ENCODE peak calls at places on chromosomes 1 and 21, in seven cellular contexts. One of them, this sample, is unnamed.

GRCh38 chr1:23558140-23558871 is 995 bp downstream of the ID3 start:
- DNase-seq in IMR-90: peak
- DNase-seq in H1: no peak
- DNase-seq in trophoblast cell: peak
- DNase-seq in mesenchymal stem cell: peak
- DNase-seq in H9: peak
- DNase-seq in mesendoderm: no peak
- DNase-seq in this sample: no peak

GRCh38 chr1:213127074-213127473 is 76.0 kb downstream of the RPS6KC1 start:
- DNase-seq in mesendoderm: no peak
- DNase-seq in H9: no peak
- DNase-seq in IMR-90: peak
- DNase-seq in H1: no peak
- DNase-seq in trophoblast cell: no peak
- DNase-seq in mesenchymal stem cell: no peak
- DNase-seq in this sample: no peak

GRCh38 chr1:38129473-38129872 is 82.9 kb upstream of the POU3F1 start:
- DNase-seq in IMR-90: no peak
- DNase-seq in trophoblast cell: no peak
- DNase-seq in H1: peak
- DNase-seq in mesenchymal stem cell: no peak
- DNase-seq in H9: peak
- DNase-seq in mesendoderm: no peak
- DNase-seq in this sample: no peak

GRCh38 chr1:240394353-240394752 is 217.6 kb downstream of the GREM2 start:
- DNase-seq in mesendoderm: no peak
- DNase-seq in trophoblast cell: peak
- DNase-seq in H1: no peak
- DNase-seq in H9: no peak
- DNase-seq in mesenchymal stem cell: no peak
- DNase-seq in IMR-90: no peak
- DNase-seq in this sample: no peak

GRCh38 chr1:89464008-89464407 is 60.6 kb upstream of the LRRC8B start:
- DNase-seq in trophoblast cell: no peak
- DNase-seq in H1: no peak
- DNase-seq in mesendoderm: no peak
- DNase-seq in H9: no peak
- DNase-seq in IMR-90: no peak
- DNase-seq in mesenchymal stem cell: no peak
- DNase-seq in this sample: no peak

GRCh38 chr1:9080704-9081291 is 11.4 kb upstream of the SLC2A5 start:
- DNase-seq in trophoblast cell: peak
- DNase-seq in mesenchymal stem cell: peak
- DNase-seq in IMR-90: no peak
- DNase-seq in H1: no peak
- DNase-seq in mesendoderm: no peak
- DNase-seq in H9: no peak
- DNase-seq in this sample: no peak

GRCh38 chr1:203143671-203144070 is 16.1 kb downstream of the ADORA1 start:
- DNase-seq in H9: no peak
- DNase-seq in mesendoderm: no peak
- DNase-seq in trophoblast cell: no peak
- DNase-seq in IMR-90: no peak
- DNase-seq in mesenchymal stem cell: no peak
- DNase-seq in H1: no peak
- DNase-seq in this sample: no peak

GRCh38 chr21:32590130-32590529 is 4.8 kb upstream of the TCP10L start:
- DNase-seq in H9: no peak
- DNase-seq in H1: no peak
- DNase-seq in trophoblast cell: no peak
- DNase-seq in mesenchymal stem cell: no peak
- DNase-seq in IMR-90: no peak
- DNase-seq in mesendoderm: no peak
- DNase-seq in this sample: no peak

GRCh38 chr1:57826535-57826934 is 402.7 kb upstream of the DAB1 start:
- DNase-seq in mesenchymal stem cell: no peak
- DNase-seq in H9: no peak
- DNase-seq in H1: no peak
- DNase-seq in mesendoderm: no peak
- DNase-seq in IMR-90: no peak
- DNase-seq in trophoblast cell: no peak
- DNase-seq in this sample: no peak

GRCh38 chr1:178912597-178912996 is 41.7 kb upstream of the ANGPTL1 start:
- DNase-seq in H9: no peak
- DNase-seq in IMR-90: peak
- DNase-seq in H1: no peak
- DNase-seq in mesendoderm: no peak
- DNase-seq in trophoblast cell: peak
- DNase-seq in mesenchymal stem cell: no peak
- DNase-seq in this sample: no peak

GRCh38 chr1:217590598-217590997 is 40.3 kb downstream of the GPATCH2 start:
- DNase-seq in mesendoderm: peak
- DNase-seq in H1: no peak
- DNase-seq in mesenchymal stem cell: no peak
- DNase-seq in H9: no peak
- DNase-seq in IMR-90: no peak
- DNase-seq in trophoblast cell: no peak
- DNase-seq in this sample: no peak

GRCh38 chr21:45993210-45994085 is 11.9 kb downstream of the COL6A1 start:
- DNase-seq in H9: peak
- DNase-seq in IMR-90: no peak
- DNase-seq in trophoblast cell: no peak
- DNase-seq in H1: no peak
- DNase-seq in mesendoderm: no peak
- DNase-seq in mesenchymal stem cell: no peak
- DNase-seq in this sample: no peak

GRCh38 chr1:90725961-90726715 is 9.0 kb upstream of the BARHL2 start:
- DNase-seq in H1: peak
- DNase-seq in mesenchymal stem cell: no peak
- DNase-seq in mesendoderm: peak
- DNase-seq in H9: no peak
- DNase-seq in trophoblast cell: no peak
- DNase-seq in IMR-90: peak
- DNase-seq in this sample: no peak

GRCh38 chr1:9595156-9595967 is 6.7 kb downstream of the TMEM201 start:
- DNase-seq in mesendoderm: no peak
- DNase-seq in H9: no peak
- DNase-seq in IMR-90: no peak
- DNase-seq in trophoblast cell: no peak
- DNase-seq in H1: no peak
- DNase-seq in mesenchymal stem cell: no peak
- DNase-seq in this sample: no peak

GRCh38 chr1:173255214-173255813 is 48.2 kb upstream of the TNFSF4 start:
- DNase-seq in H9: no peak
- DNase-seq in mesenchymal stem cell: peak
- DNase-seq in trophoblast cell: peak
- DNase-seq in IMR-90: peak
- DNase-seq in H1: no peak
- DNase-seq in mesendoderm: peak
- DNase-seq in this sample: peak

GRCh38 chr1:158203693-158204457 is 23.2 kb downstream of the CD1D start:
- DNase-seq in mesendoderm: peak
- DNase-seq in IMR-90: peak
- DNase-seq in mesenchymal stem cell: peak
- DNase-seq in H1: no peak
- DNase-seq in H9: no peak
- DNase-seq in trophoblast cell: peak
- DNase-seq in this sample: peak

GRCh38 chr21:31124005-31124404 is 85.7 kb upstream of the KRTAP19-8 start:
- DNase-seq in H1: no peak
- DNase-seq in mesenchymal stem cell: no peak
- DNase-seq in H9: no peak
- DNase-seq in IMR-90: no peak
- DNase-seq in trophoblast cell: peak
- DNase-seq in mesendoderm: peak
- DNase-seq in this sample: peak

GRCh38 chr1:39141925-39142324 is 62.6 kb upstream of the MACF1 start:
- DNase-seq in H9: peak
- DNase-seq in mesendoderm: peak
- DNase-seq in IMR-90: peak
- DNase-seq in mesenchymal stem cell: peak
- DNase-seq in H1: no peak
- DNase-seq in trophoblast cell: peak
- DNase-seq in this sample: peak

GRCh38 chr1:192788184-192788583 is 20.7 kb upstream of the RGS2 start:
- DNase-seq in mesenchymal stem cell: peak
- DNase-seq in trophoblast cell: peak
- DNase-seq in mesendoderm: peak
- DNase-seq in H9: peak
- DNase-seq in IMR-90: peak
- DNase-seq in H1: no peak
- DNase-seq in this sample: peak

GRCh38 chr1:104933846-104934245 is 1184.1 kb downstream of the AMY1C start:
- DNase-seq in trophoblast cell: no peak
- DNase-seq in H9: no peak
- DNase-seq in H1: no peak
- DNase-seq in mesendoderm: peak
- DNase-seq in mesenchymal stem cell: no peak
- DNase-seq in IMR-90: no peak
- DNase-seq in this sample: no peak

GRCh38 chr1:61606448-61607312 is 118.3 kb downstream of the TM2D1 start:
- DNase-seq in trophoblast cell: no peak
- DNase-seq in IMR-90: no peak
- DNase-seq in mesendoderm: no peak
- DNase-seq in H1: no peak
- DNase-seq in mesenchymal stem cell: no peak
- DNase-seq in H9: no peak
- DNase-seq in this sample: no peak

GRCh38 chr1:64470670-64471217 is 815 bp downstream of the CACHD1 start:
- DNase-seq in IMR-90: no peak
- DNase-seq in trophoblast cell: no peak
- DNase-seq in mesenchymal stem cell: peak
- DNase-seq in mesendoderm: peak
- DNase-seq in H9: peak
- DNase-seq in H1: peak
- DNase-seq in this sample: no peak

GRCh38 chr1:23591460-23592208 is 32.3 kb upstream of the ID3 start:
- DNase-seq in H9: no peak
- DNase-seq in mesenchymal stem cell: peak
- DNase-seq in mesendoderm: no peak
- DNase-seq in H1: no peak
- DNase-seq in trophoblast cell: peak
- DNase-seq in IMR-90: peak
- DNase-seq in this sample: no peak

GRCh38 chr1:81666586-81666985 is 134.1 kb upstream of the ADGRL2 start:
- DNase-seq in H9: no peak
- DNase-seq in mesendoderm: no peak
- DNase-seq in mesenchymal stem cell: peak
- DNase-seq in H1: no peak
- DNase-seq in trophoblast cell: no peak
- DNase-seq in IMR-90: peak
- DNase-seq in this sample: no peak

GRCh38 chr1:209839875-209840491 is 12.2 kb downstream of the UTP25 start:
- DNase-seq in H1: no peak
- DNase-seq in H9: no peak
- DNase-seq in mesenchymal stem cell: peak
- DNase-seq in mesendoderm: peak
- DNase-seq in trophoblast cell: peak
- DNase-seq in IMR-90: peak
- DNase-seq in this sample: no peak

GRCh38 chr1:92461364-92462097 is 25.2 kb downstream of the GFI1 start:
- DNase-seq in trophoblast cell: no peak
- DNase-seq in mesendoderm: no peak
- DNase-seq in H1: no peak
- DNase-seq in IMR-90: no peak
- DNase-seq in mesenchymal stem cell: no peak
- DNase-seq in H9: no peak
- DNase-seq in this sample: no peak

GRCh38 chr1:168252204-168252733 is 26.5 kb downstream of the SFT2D2 start:
- DNase-seq in trophoblast cell: no peak
- DNase-seq in mesendoderm: no peak
- DNase-seq in IMR-90: no peak
- DNase-seq in H1: no peak
- DNase-seq in mesenchymal stem cell: no peak
- DNase-seq in H9: no peak
- DNase-seq in this sample: no peak

GRCh38 chr21:44427241-44428120 is 27.8 kb upstream of the LRRC3 start:
- DNase-seq in IMR-90: no peak
- DNase-seq in trophoblast cell: no peak
- DNase-seq in H9: peak
- DNase-seq in H1: no peak
- DNase-seq in mesendoderm: no peak
- DNase-seq in mesenchymal stem cell: no peak
- DNase-seq in this sample: no peak
- H4K8ac ChIP-seq in IMR-90: no peak
- H4K8ac ChIP-seq in trophoblast cell: no peak
- H4K8ac ChIP-seq in H9: no peak
- H4K8ac ChIP-seq in H1: peak
- H4K8ac ChIP-seq in mesendoderm: no peak
- H4K8ac ChIP-seq in mesenchymal stem cell: no peak
- H4K8ac ChIP-seq in this sample: peak

GRCh38 chr21:33968082-33968997 is 52.7 kb upstream of the ATP5PO start:
- DNase-seq in H1: peak
- DNase-seq in mesendoderm: peak
- DNase-seq in H9: no peak
- DNase-seq in IMR-90: peak
- DNase-seq in mesenchymal stem cell: peak
- DNase-seq in trophoblast cell: no peak
- DNase-seq in this sample: no peak
- H3K27ac ChIP-seq in H1: no peak
- H3K27ac ChIP-seq in mesendoderm: no peak
- H3K27ac ChIP-seq in H9: no peak
- H3K27ac ChIP-seq in IMR-90: peak
- H3K27ac ChIP-seq in mesenchymal stem cell: peak
- H3K27ac ChIP-seq in trophoblast cell: no peak
- H3K27ac ChIP-seq in this sample: no peak

GRCh38 chr1:71526824-71527223 is 446.0 kb upstream of the ZRANB2 start:
- DNase-seq in H9: no peak
- DNase-seq in mesendoderm: no peak
- DNase-seq in IMR-90: no peak
- DNase-seq in mesenchymal stem cell: no peak
- DNase-seq in H1: no peak
- DNase-seq in trophoblast cell: no peak
- DNase-seq in this sample: no peak

GRCh38 chr1:71532343-71532742 is 451.5 kb upstream of the ZRANB2 start:
- DNase-seq in mesendoderm: no peak
- DNase-seq in H9: no peak
- DNase-seq in H1: no peak
- DNase-seq in mesenchymal stem cell: no peak
- DNase-seq in IMR-90: no peak
- DNase-seq in trophoblast cell: no peak
- DNase-seq in this sample: no peak
- H4K8ac ChIP-seq in mesendoderm: no peak
- H4K8ac ChIP-seq in H9: no peak
- H4K8ac ChIP-seq in H1: no peak
- H4K8ac ChIP-seq in mesenchymal stem cell: no peak
- H4K8ac ChIP-seq in IMR-90: no peak
- H4K8ac ChIP-seq in trophoblast cell: no peak
- H4K8ac ChIP-seq in this sample: no peak

DNA sequence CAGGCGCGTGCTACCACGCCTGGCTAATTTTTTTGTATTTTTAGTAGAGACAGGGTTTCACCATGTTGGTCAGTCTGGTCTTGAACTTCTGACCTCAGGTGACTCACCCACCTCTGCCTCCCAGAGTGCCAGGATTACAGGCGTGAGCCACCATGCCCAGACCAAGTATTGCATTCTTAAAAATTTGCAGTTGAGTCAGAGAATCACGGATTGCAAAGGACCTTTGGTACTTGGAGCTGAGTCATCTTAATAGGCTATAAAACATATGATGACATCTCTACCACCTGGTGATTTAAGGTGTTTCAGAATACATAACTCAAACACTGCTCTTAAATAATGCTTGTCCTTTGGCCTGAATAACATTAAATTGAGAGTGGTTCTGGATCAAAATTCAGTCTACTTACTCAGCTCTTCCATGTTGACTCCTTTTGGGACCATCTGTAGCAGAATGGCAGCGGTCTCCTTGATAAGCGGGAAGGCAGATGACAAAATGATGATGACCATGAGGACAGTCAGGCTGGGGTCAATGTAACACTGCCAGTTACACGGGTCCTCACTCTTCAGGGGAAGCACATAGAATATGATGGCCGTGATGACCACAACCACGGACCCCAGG is 10.4 kb downstream of the SLC30A10 start:
- DNase-seq in H9: no peak
- DNase-seq in H1: no peak
- DNase-seq in trophoblast cell: peak
- DNase-seq in IMR-90: no peak
- DNase-seq in mesenchymal stem cell: peak
- DNase-seq in mesendoderm: no peak
- DNase-seq in this sample: no peak
- H3K27ac ChIP-seq in H9: no peak
- H3K27ac ChIP-seq in H1: no peak
- H3K27ac ChIP-seq in trophoblast cell: no peak
- H3K27ac ChIP-seq in IMR-90: no peak
- H3K27ac ChIP-seq in mesenchymal stem cell: no peak
- H3K27ac ChIP-seq in mesendoderm: no peak
- H3K27ac ChIP-seq in this sample: no peak

This sample was measured in neuronal stem cell.